ENCODE peak calls at places on chromosomes 5 and 9, in seven cellular contexts. One of them, this sample, is unnamed.

GRCh38 chr9:29648132-29648531 is 2074.9 kb upstream of the C9orf72 start:
- DNase-seq in PC-3: no peak
- DNase-seq in mesenchymal stem cell: no peak
- DNase-seq in GM23248: no peak
- DNase-seq in K562: no peak
- DNase-seq in HCT116: no peak
- DNase-seq in mesendoderm: no peak
- DNase-seq in this sample: no peak

GRCh38 chr5:119123280-119123679 is 52.4 kb downstream of the DMXL1 start:
- DNase-seq in PC-3: no peak
- DNase-seq in mesenchymal stem cell: no peak
- DNase-seq in GM23248: no peak
- DNase-seq in K562: no peak
- DNase-seq in HCT116: no peak
- DNase-seq in mesendoderm: no peak
- DNase-seq in this sample: no peak

GRCh38 chr9:115213777-115214428 is 95.9 kb upstream of the TNC start:
- DNase-seq in PC-3: peak
- DNase-seq in mesenchymal stem cell: peak
- DNase-seq in GM23248: peak
- DNase-seq in K562: no peak
- DNase-seq in HCT116: no peak
- DNase-seq in mesendoderm: peak
- DNase-seq in this sample: no peak

GRCh38 chr5:138654281-138654867 is 79.2 kb upstream of the HSPA9 start:
- DNase-seq in PC-3: peak
- DNase-seq in mesenchymal stem cell: peak
- DNase-seq in GM23248: peak
- DNase-seq in K562: peak
- DNase-seq in HCT116: no peak
- DNase-seq in mesendoderm: peak
- DNase-seq in this sample: no peak

GRCh38 chr5:141934099-141934844 is 10.6 kb downstream of the DELE1 start:
- DNase-seq in PC-3: no peak
- DNase-seq in mesenchymal stem cell: no peak
- DNase-seq in GM23248: no peak
- DNase-seq in K562: no peak
- DNase-seq in HCT116: no peak
- DNase-seq in mesendoderm: no peak
- DNase-seq in this sample: no peak

GRCh38 chr9:132372177-132373095 is 17.6 kb upstream of the SETX start:
- DNase-seq in PC-3: peak
- DNase-seq in mesenchymal stem cell: peak
- DNase-seq in GM23248: peak
- DNase-seq in K562: no peak
- DNase-seq in HCT116: no peak
- DNase-seq in mesendoderm: peak
- DNase-seq in this sample: no peak

GRCh38 chr5:56601641-56602071 is 213.7 kb upstream of the MAP3K1 start:
- DNase-seq in PC-3: no peak
- DNase-seq in mesenchymal stem cell: peak
- DNase-seq in GM23248: no peak
- DNase-seq in K562: no peak
- DNase-seq in HCT116: no peak
- DNase-seq in mesendoderm: peak
- DNase-seq in this sample: no peak

GRCh38 chr9:79129865-79130480 is 441.8 kb upstream of the TLE4 start:
- DNase-seq in PC-3: peak
- DNase-seq in mesenchymal stem cell: peak
- DNase-seq in GM23248: peak
- DNase-seq in K562: peak
- DNase-seq in HCT116: peak
- DNase-seq in mesendoderm: peak
- DNase-seq in this sample: no peak

GRCh38 chr9:2478421-2478820 is 143.2 kb upstream of the VLDLR start:
- DNase-seq in PC-3: peak
- DNase-seq in mesenchymal stem cell: no peak
- DNase-seq in GM23248: no peak
- DNase-seq in K562: no peak
- DNase-seq in HCT116: no peak
- DNase-seq in mesendoderm: no peak
- DNase-seq in this sample: no peak

GRCh38 chr9:77440057-77440456 is 208.1 kb downstream of the GNA14 start:
- DNase-seq in PC-3: no peak
- DNase-seq in mesenchymal stem cell: no peak
- DNase-seq in GM23248: peak
- DNase-seq in K562: no peak
- DNase-seq in HCT116: no peak
- DNase-seq in mesendoderm: peak
- DNase-seq in this sample: no peak

DNA sequence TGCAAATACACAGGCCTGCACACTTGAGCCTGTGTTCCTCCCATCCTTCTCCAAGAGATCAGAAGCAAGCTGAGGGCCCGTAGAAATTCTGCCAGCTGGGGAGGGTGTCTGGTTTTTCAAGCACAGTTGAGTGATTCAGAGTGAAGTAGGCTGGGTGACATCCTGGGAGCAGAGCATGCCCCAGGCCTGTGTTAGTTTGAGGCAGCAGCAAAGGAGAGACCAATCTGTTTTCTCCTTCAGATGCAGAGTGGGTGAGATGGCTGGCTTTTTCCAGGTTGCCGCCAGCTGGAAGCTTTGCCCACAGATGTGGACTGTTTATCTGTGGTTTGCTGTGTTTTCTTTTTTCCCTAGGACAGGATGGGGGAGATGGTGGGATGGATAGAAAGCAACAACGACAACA is 63.1 kb downstream of the RCL1 start:
- DNase-seq in PC-3: no peak
- DNase-seq in mesenchymal stem cell: peak
- DNase-seq in GM23248: peak
- DNase-seq in K562: no peak
- DNase-seq in HCT116: no peak
- DNase-seq in mesendoderm: no peak
- DNase-seq in this sample: no peak
- H3K9ac ChIP-seq in PC-3: no peak
- H3K9ac ChIP-seq in mesenchymal stem cell: no peak
- H3K9ac ChIP-seq in GM23248: peak
- H3K9ac ChIP-seq in K562: peak
- H3K9ac ChIP-seq in HCT116: no peak
- H3K9ac ChIP-seq in mesendoderm: no peak
- H3K9ac ChIP-seq in this sample: no peak

DNA sequence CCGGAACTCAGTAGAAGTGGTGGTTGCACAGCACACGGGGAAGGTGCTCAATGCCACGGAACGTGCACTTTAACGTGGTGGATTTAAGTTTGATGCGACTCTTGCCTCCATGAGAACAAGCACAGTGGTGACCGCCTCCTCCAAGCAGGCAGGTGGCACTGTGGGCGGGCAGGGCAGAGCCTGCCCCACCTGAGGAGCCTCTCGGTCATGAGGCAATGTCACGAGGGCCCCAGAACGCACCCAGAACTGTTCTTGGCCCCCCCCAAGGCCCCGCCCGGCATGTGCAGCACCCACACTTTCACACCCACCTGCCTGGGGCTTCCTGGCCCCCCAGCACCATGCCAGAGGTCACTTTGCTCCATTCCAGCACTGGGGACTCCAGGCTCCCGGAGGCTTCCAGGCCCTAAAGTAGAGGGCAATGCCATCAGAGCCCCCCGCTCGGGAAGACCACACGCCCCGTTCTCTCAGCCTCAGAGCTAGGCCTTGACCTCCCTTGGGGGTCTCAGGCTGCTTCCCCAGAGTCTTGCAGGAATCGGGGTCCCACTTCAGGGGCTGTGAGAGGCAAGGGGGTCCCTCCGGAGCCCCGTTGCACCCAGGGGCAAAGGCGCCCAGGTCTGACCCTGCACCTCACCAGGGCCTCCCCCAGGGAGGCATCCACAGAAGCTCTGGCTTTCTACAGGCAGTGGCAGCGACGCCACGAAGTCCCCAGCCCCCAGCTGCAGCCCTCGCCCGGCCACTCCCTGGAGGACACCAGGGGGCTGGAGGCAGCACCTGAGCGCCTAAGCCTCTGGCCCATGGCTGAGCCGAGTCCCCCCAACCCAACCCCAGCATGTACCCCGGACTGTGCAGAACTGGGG is 14.0 kb downstream of the CCDC187 start:
- DNase-seq in PC-3: peak
- DNase-seq in mesenchymal stem cell: no peak
- DNase-seq in GM23248: no peak
- DNase-seq in K562: no peak
- DNase-seq in HCT116: no peak
- DNase-seq in mesendoderm: no peak
- DNase-seq in this sample: no peak
- H3K9ac ChIP-seq in PC-3: no peak
- H3K9ac ChIP-seq in mesenchymal stem cell: no peak
- H3K9ac ChIP-seq in GM23248: no peak
- H3K9ac ChIP-seq in K562: no peak
- H3K9ac ChIP-seq in HCT116: peak
- H3K9ac ChIP-seq in mesendoderm: no peak
- H3K9ac ChIP-seq in this sample: peak

GRCh38 chr9:126844085-126844484 is 16.4 kb upstream of the ZBTB34 start:
- DNase-seq in PC-3: peak
- DNase-seq in mesenchymal stem cell: peak
- DNase-seq in GM23248: peak
- DNase-seq in K562: no peak
- DNase-seq in HCT116: no peak
- DNase-seq in mesendoderm: no peak
- DNase-seq in this sample: no peak

GRCh38 chr9:126839301-126839700 is 21.1 kb upstream of the ZBTB34 start:
- DNase-seq in PC-3: no peak
- DNase-seq in mesenchymal stem cell: no peak
- DNase-seq in GM23248: no peak
- DNase-seq in K562: no peak
- DNase-seq in HCT116: no peak
- DNase-seq in mesendoderm: no peak
- DNase-seq in this sample: no peak

GRCh38 chr9:126838895-126839294 is 21.5 kb upstream of the ZBTB34 start:
- DNase-seq in PC-3: no peak
- DNase-seq in mesenchymal stem cell: no peak
- DNase-seq in GM23248: no peak
- DNase-seq in K562: no peak
- DNase-seq in HCT116: no peak
- DNase-seq in mesendoderm: no peak
- DNase-seq in this sample: no peak

GRCh38 chr9:126842977-126843799 is 17.3 kb upstream of the ZBTB34 start:
- DNase-seq in PC-3: no peak
- DNase-seq in mesenchymal stem cell: no peak
- DNase-seq in GM23248: no peak
- DNase-seq in K562: no peak
- DNase-seq in HCT116: no peak
- DNase-seq in mesendoderm: no peak
- DNase-seq in this sample: no peak

DNA sequence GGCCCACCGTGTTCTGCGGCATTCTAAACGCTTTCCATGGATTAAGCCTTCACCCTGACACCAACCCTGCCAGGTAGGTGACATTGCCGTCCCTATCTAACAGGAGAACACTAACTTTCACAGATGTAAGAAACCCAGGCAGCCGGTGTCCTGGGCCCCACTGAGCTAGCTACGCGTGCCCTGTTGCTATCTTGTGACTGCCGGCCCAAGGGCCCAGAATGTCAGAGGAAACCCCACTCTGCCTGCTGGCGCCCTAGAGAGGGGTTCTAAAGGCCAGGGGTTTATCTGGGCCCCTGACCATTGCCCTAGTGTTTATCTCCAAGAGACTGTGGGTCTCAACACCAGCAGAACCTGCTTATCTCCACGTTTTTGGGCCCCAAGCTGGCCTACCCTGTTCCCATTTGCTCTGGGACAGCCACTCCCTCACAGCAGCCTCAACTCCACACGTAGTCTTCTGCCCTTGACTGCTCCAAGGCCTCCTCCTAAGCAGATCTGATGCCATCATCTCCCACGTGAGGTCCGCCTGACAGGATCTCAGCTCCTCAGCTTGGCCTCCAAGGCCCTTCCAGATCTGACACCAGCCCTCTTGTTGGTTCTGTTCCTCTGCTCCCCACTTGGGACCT is 18.1 kb upstream of the ZBTB34 start:
- DNase-seq in PC-3: no peak
- DNase-seq in mesenchymal stem cell: no peak
- DNase-seq in GM23248: no peak
- DNase-seq in K562: peak
- DNase-seq in HCT116: no peak
- DNase-seq in mesendoderm: no peak
- DNase-seq in this sample: no peak
- H3K9ac ChIP-seq in PC-3: no peak
- H3K9ac ChIP-seq in mesenchymal stem cell: no peak
- H3K9ac ChIP-seq in GM23248: no peak
- H3K9ac ChIP-seq in K562: peak
- H3K9ac ChIP-seq in HCT116: no peak
- H3K9ac ChIP-seq in mesendoderm: no peak
- H3K9ac ChIP-seq in this sample: no peak

GRCh38 chr5:76331139-76331538 is 71.9 kb upstream of the IQGAP2 start:
- DNase-seq in PC-3: no peak
- DNase-seq in mesenchymal stem cell: no peak
- DNase-seq in GM23248: no peak
- DNase-seq in K562: no peak
- DNase-seq in HCT116: no peak
- DNase-seq in mesendoderm: no peak
- DNase-seq in this sample: no peak

GRCh38 chr5:76325876-76326491 is 77.1 kb upstream of the IQGAP2 start:
- DNase-seq in PC-3: no peak
- DNase-seq in mesenchymal stem cell: no peak
- DNase-seq in GM23248: no peak
- DNase-seq in K562: no peak
- DNase-seq in HCT116: no peak
- DNase-seq in mesendoderm: no peak
- DNase-seq in this sample: no peak

GRCh38 chr5:76325326-76325725 is 77.8 kb upstream of the IQGAP2 start:
- DNase-seq in PC-3: no peak
- DNase-seq in mesenchymal stem cell: peak
- DNase-seq in GM23248: no peak
- DNase-seq in K562: no peak
- DNase-seq in HCT116: no peak
- DNase-seq in mesendoderm: peak
- DNase-seq in this sample: no peak

GRCh38 chr5:76329346-76329745 is 73.7 kb upstream of the IQGAP2 start:
- DNase-seq in PC-3: no peak
- DNase-seq in mesenchymal stem cell: no peak
- DNase-seq in GM23248: no peak
- DNase-seq in K562: no peak
- DNase-seq in HCT116: no peak
- DNase-seq in mesendoderm: peak
- DNase-seq in this sample: no peak

DNA sequence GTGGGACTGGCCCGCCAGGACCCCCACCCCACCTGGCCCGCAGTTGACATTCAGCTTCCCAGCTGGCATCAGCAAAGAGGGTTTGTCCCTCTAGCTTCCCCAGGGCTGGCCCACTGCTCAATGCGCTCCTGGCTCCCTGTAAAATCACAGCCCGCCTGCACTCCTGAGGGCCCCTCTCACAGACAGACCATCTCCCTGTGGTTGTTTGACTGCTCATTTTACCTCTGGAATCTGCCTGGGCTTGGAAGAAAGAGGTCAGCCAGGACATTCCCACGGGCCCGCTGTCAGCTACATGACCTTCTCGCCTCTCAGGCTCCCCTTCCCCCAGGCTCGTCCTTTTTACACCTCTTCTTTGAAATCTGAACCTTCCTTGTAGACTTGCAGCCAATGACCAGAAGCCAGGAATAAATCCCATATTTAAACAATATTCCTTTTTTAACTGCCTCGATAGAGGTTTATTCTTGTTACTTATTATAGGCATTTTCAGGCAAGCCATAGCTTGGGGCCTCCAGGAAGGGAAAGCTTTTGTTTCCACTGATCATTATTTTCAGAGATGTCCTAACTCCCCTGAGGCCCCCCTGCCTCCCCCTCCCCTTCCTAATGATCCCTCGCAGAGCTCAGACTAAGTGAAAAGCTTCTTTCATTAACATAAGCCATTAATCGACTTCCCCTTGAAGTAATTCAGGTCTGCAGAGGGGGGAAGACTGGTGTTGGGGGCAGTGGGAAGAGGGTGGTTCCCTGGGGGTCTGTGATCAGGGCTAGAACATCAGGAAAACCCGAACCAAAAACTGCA is 76.3 kb upstream of the IQGAP2 start:
- DNase-seq in PC-3: no peak
- DNase-seq in mesenchymal stem cell: peak
- DNase-seq in GM23248: no peak
- DNase-seq in K562: no peak
- DNase-seq in HCT116: no peak
- DNase-seq in mesendoderm: peak
- DNase-seq in this sample: peak
- H3K9ac ChIP-seq in PC-3: no peak
- H3K9ac ChIP-seq in mesenchymal stem cell: no peak
- H3K9ac ChIP-seq in GM23248: no peak
- H3K9ac ChIP-seq in K562: no peak
- H3K9ac ChIP-seq in HCT116: no peak
- H3K9ac ChIP-seq in mesendoderm: peak
- H3K9ac ChIP-seq in this sample: no peak